ENCODE peak calls at places on chromosomes 12 and 14, in nine cellular contexts. H is fibroblast of pulmonary artery; I is astrocyte of the spinal cord; F is central memory CD8-positive, alpha-beta T cell; V is HFFc6; X is left colon; U is mucosa of descending colon; J is adipocyte; N is naive thymus-derived CD8-positive, alpha-beta T cell. L is an unnamed sample.
A peak's percentile ranks its signal among the peaks of the same experiment; 100 is the strongest.

GRCh38 chr12:66004922-66005703 is 125.4 kb downstream of the LLPH start:
- DNase-seq in H (no peak), I (no peak), F (no peak), V (no peak), X (no peak), U (no peak), J (no peak), N (no peak), L (no peak)

GRCh38 chr12:124486346-124486963 is 81.0 kb downstream of the NCOR2 start:
- DNase-seq in H (no peak), I (no peak), F (no peak), V (no peak), X (no peak), U (no peak), J (no peak), N (no peak), L (no peak)

GRCh38 chr14:62289471-62289870 is 527.3 kb downstream of the SNAPC1 start:
- DNase-seq in H (no peak), I (peak; percentile 89), F (no peak), V (peak; percentile 12), X (no peak), U (no peak), J (no peak), N (no peak), L (no peak)

GRCh38 chr12:12663644-12664294 is 32.2 kb downstream of the GPR19 start:
- DNase-seq in H (no peak), I (no peak), F (no peak), V (no peak), X (no peak), U (no peak), J (no peak), N (no peak), L (no peak)

GRCh38 chr14:22887260-22887989 is 4.4 kb downstream of the REM2 start:
- DNase-seq in H (peak; percentile 89), I (peak; percentile 83), F (no peak), V (peak; percentile 69), X (peak; percentile 64), U (peak; percentile 58), J (peak; percentile 55), N (peak; percentile 16), L (no peak)

GRCh38 chr12:83404521-83404920 is 717.8 kb downstream of the TMTC2 start:
- DNase-seq in H (no peak), I (no peak), F (no peak), V (no peak), X (no peak), U (no peak), J (no peak), N (no peak), L (no peak)

GRCh38 chr12:53492830-53493609 is 6.2 kb downstream of the MAP3K12 start:
- DNase-seq in H (peak; percentile 92), I (peak; percentile 90), F (peak; percentile 78), V (peak; percentile 80), X (peak; percentile 94), U (peak; percentile 95), J (peak; percentile 96), N (peak; percentile 82), L (peak; percentile 93)

GRCh38 chr12:132275110-132275531 is 54.3 kb downstream of the GALNT9 start:
- DNase-seq in H (peak; percentile 62), I (no peak), F (no peak), V (peak; percentile 45), X (peak; percentile 61), U (peak; percentile 71), J (no peak), N (no peak), L (no peak)

GRCh38 chr12:13982010-13982409 is 608 bp upstream of the GRIN2B start:
- DNase-seq in H (no peak), I (no peak), F (no peak), V (no peak), X (peak; percentile 22), U (no peak), J (no peak), N (no peak), L (no peak)

GRCh38 chr14:26527095-26527494 is 70.7 kb downstream of the NOVA1 start:
- DNase-seq in H (peak; percentile 31), I (peak; percentile 15), F (no peak), V (no peak), X (no peak), U (no peak), J (no peak), N (no peak), L (no peak)

GRCh38 chr14:77738559-77739250 is 22.3 kb downstream of the SNW1 start:
- DNase-seq in H (peak; percentile 79), I (peak; percentile 50), F (no peak), V (no peak), X (no peak), U (no peak), J (no peak), N (no peak), L (no peak)

GRCh38 chr14:101972126-101972785 is 7.9 kb downstream of the DYNC1H1 start:
- DNase-seq in H (peak; percentile 99), I (peak; percentile 99), F (no peak), V (peak; percentile 99), X (peak; percentile 63), U (peak; percentile 69), J (peak; percentile 99), N (no peak), L (no peak)

GRCh38 chr14:101064121-101064661 is 160.7 kb upstream of the RTL1 start:
- DNase-seq in H (no peak), I (no peak), F (no peak), V (no peak), X (no peak), U (no peak), J (no peak), N (no peak), L (no peak)